ENCODE peak calls at places on chromosomes 6 and 20, in eight cellular contexts. One of them, this sample, is unnamed.

GRCh38 chr6:77019081-77019480 is 444.2 kb downstream of the HTR1B start:
- DNase-seq in K562: no peak
- DNase-seq in astrocyte of the cerebellum: no peak
- DNase-seq in glutamatergic neuron: no peak
- DNase-seq in A549: no peak
- DNase-seq in tibial artery: no peak
- DNase-seq in cardiac muscle cell: no peak
- DNase-seq in AG09319: no peak
- DNase-seq in this sample: no peak

GRCh38 chr6:70724524-70724923 is 56.8 kb downstream of the SMAP1 start:
- DNase-seq in cardiac muscle cell: no peak
- DNase-seq in tibial artery: no peak
- DNase-seq in glutamatergic neuron: no peak
- DNase-seq in astrocyte of the cerebellum: no peak
- DNase-seq in AG09319: no peak
- DNase-seq in K562: no peak
- DNase-seq in A549: no peak
- DNase-seq in this sample: no peak

GRCh38 chr6:118344014-118344670 is 204.0 kb upstream of the PLN start:
- DNase-seq in A549: no peak
- DNase-seq in glutamatergic neuron: no peak
- DNase-seq in tibial artery: no peak
- DNase-seq in cardiac muscle cell: no peak
- DNase-seq in K562: no peak
- DNase-seq in AG09319: no peak
- DNase-seq in astrocyte of the cerebellum: no peak
- DNase-seq in this sample: no peak

GRCh38 chr20:48736231-48736630 is 91.6 kb downstream of the PREX1 start:
- DNase-seq in glutamatergic neuron: no peak
- DNase-seq in A549: no peak
- DNase-seq in tibial artery: no peak
- DNase-seq in AG09319: no peak
- DNase-seq in cardiac muscle cell: no peak
- DNase-seq in K562: no peak
- DNase-seq in astrocyte of the cerebellum: no peak
- DNase-seq in this sample: no peak

GRCh38 chr6:130615816-130616215 is 211.4 kb upstream of the SMLR1 start:
- DNase-seq in tibial artery: no peak
- DNase-seq in glutamatergic neuron: no peak
- DNase-seq in astrocyte of the cerebellum: no peak
- DNase-seq in K562: no peak
- DNase-seq in A549: no peak
- DNase-seq in AG09319: no peak
- DNase-seq in cardiac muscle cell: no peak
- DNase-seq in this sample: no peak

GRCh38 chr6:62371840-62372239 is 85.8 kb upstream of the KHDRBS2 start:
- DNase-seq in A549: no peak
- DNase-seq in tibial artery: no peak
- DNase-seq in astrocyte of the cerebellum: no peak
- DNase-seq in cardiac muscle cell: no peak
- DNase-seq in AG09319: no peak
- DNase-seq in glutamatergic neuron: no peak
- DNase-seq in K562: no peak
- DNase-seq in this sample: no peak

GRCh38 chr6:30748851-30749540 is 4.6 kb upstream of the IER3 start:
- DNase-seq in astrocyte of the cerebellum: no peak
- DNase-seq in K562: no peak
- DNase-seq in cardiac muscle cell: no peak
- DNase-seq in AG09319: no peak
- DNase-seq in tibial artery: no peak
- DNase-seq in glutamatergic neuron: no peak
- DNase-seq in A549: peak
- DNase-seq in this sample: no peak

GRCh38 chr20:59599941-59600340 is 4.4 kb upstream of the PHACTR3 start:
- DNase-seq in cardiac muscle cell: no peak
- DNase-seq in glutamatergic neuron: no peak
- DNase-seq in tibial artery: no peak
- DNase-seq in A549: no peak
- DNase-seq in AG09319: no peak
- DNase-seq in K562: no peak
- DNase-seq in astrocyte of the cerebellum: no peak
- DNase-seq in this sample: no peak

GRCh38 chr6:163243083-163243482 is 171.4 kb upstream of the QKI start:
- DNase-seq in cardiac muscle cell: no peak
- DNase-seq in glutamatergic neuron: no peak
- DNase-seq in astrocyte of the cerebellum: no peak
- DNase-seq in K562: no peak
- DNase-seq in A549: no peak
- DNase-seq in AG09319: no peak
- DNase-seq in tibial artery: no peak
- DNase-seq in this sample: no peak

GRCh38 chr6:9250852-9251251 is 815.5 kb upstream of the SLC35B3 start:
- DNase-seq in K562: no peak
- DNase-seq in tibial artery: no peak
- DNase-seq in A549: peak
- DNase-seq in cardiac muscle cell: peak
- DNase-seq in astrocyte of the cerebellum: peak
- DNase-seq in AG09319: no peak
- DNase-seq in glutamatergic neuron: peak
- DNase-seq in this sample: no peak

GRCh38 chr6:140567469-140567868 is 1193.0 kb upstream of the CITED2 start:
- DNase-seq in A549: no peak
- DNase-seq in glutamatergic neuron: no peak
- DNase-seq in cardiac muscle cell: no peak
- DNase-seq in AG09319: no peak
- DNase-seq in astrocyte of the cerebellum: no peak
- DNase-seq in tibial artery: no peak
- DNase-seq in K562: no peak
- DNase-seq in this sample: no peak

GRCh38 chr6:1608222-1608975 is 1.3 kb upstream of the FOXC1 start:
- DNase-seq in astrocyte of the cerebellum: no peak
- DNase-seq in A549: no peak
- DNase-seq in AG09319: no peak
- DNase-seq in tibial artery: peak
- DNase-seq in cardiac muscle cell: no peak
- DNase-seq in K562: no peak
- DNase-seq in glutamatergic neuron: no peak
- DNase-seq in this sample: no peak

GRCh38 chr6:2760882-2761842 is 4.0 kb upstream of the WRNIP1 start:
- DNase-seq in glutamatergic neuron: no peak
- DNase-seq in A549: no peak
- DNase-seq in K562: peak
- DNase-seq in astrocyte of the cerebellum: no peak
- DNase-seq in tibial artery: no peak
- DNase-seq in AG09319: no peak
- DNase-seq in cardiac muscle cell: no peak
- DNase-seq in this sample: no peak

GRCh38 chr6:142240203-142240602 is 61.6 kb upstream of the ADGRG6 start:
- DNase-seq in A549: no peak
- DNase-seq in glutamatergic neuron: no peak
- DNase-seq in cardiac muscle cell: no peak
- DNase-seq in tibial artery: no peak
- DNase-seq in AG09319: no peak
- DNase-seq in K562: no peak
- DNase-seq in astrocyte of the cerebellum: no peak
- DNase-seq in this sample: no peak

GRCh38 chr6:22030730-22031619 is 265.9 kb downstream of the PRL start:
- DNase-seq in glutamatergic neuron: no peak
- DNase-seq in A549: no peak
- DNase-seq in AG09319: no peak
- DNase-seq in astrocyte of the cerebellum: no peak
- DNase-seq in tibial artery: no peak
- DNase-seq in K562: no peak
- DNase-seq in cardiac muscle cell: no peak
- DNase-seq in this sample: no peak

GRCh38 chr6:3624268-3625136 is 127.0 kb downstream of the PXDC1 start:
- DNase-seq in cardiac muscle cell: no peak
- DNase-seq in tibial artery: no peak
- DNase-seq in astrocyte of the cerebellum: no peak
- DNase-seq in A549: no peak
- DNase-seq in AG09319: no peak
- DNase-seq in K562: no peak
- DNase-seq in glutamatergic neuron: no peak
- DNase-seq in this sample: no peak

GRCh38 chr20:58457083-58457680 is 58.0 kb downstream of the APCDD1L start:
- DNase-seq in glutamatergic neuron: no peak
- DNase-seq in cardiac muscle cell: no peak
- DNase-seq in astrocyte of the cerebellum: peak
- DNase-seq in tibial artery: no peak
- DNase-seq in K562: no peak
- DNase-seq in AG09319: no peak
- DNase-seq in A549: no peak
- DNase-seq in this sample: no peak

DNA sequence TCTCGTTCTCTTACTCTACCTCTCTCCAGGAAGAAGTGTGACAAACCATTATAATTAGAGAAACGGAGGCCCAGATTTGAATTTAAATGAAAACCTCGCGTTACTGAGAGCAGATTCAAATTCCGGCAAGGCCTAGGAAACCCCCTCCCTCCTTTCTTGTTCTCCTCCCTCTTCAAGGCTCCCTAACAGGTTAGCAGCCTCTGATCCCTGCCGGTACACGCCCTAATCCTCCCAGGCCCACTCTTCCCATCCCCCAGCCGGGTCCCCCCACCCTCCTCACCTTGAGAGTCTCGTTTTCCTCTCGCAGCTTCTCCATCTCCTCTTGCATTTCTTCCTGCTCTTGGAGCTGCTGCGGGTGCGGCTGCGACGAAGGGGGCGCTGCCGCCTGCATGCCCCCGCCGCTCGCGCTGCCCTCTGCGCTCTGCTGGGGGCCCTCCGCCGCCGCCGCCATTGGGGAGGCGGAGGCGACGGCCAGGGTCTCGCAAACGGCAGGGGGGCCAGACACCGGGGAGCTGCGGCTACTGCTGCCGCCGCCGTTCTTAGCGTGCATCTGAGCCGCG is 3.8 kb downstream of the MTCL3 start:
- DNase-seq in tibial artery: no peak
- DNase-seq in cardiac muscle cell: peak
- DNase-seq in A549: no peak
- DNase-seq in K562: no peak
- DNase-seq in AG09319: no peak
- DNase-seq in astrocyte of the cerebellum: no peak
- DNase-seq in glutamatergic neuron: peak
- DNase-seq in this sample: peak
- TF ChIP-seq CTCF in tibial artery: no peak
- TF ChIP-seq CTCF in cardiac muscle cell: peak
- TF ChIP-seq CTCF in A549: no peak
- TF ChIP-seq CTCF in K562: no peak
- TF ChIP-seq CTCF in AG09319: peak
- TF ChIP-seq CTCF in astrocyte of the cerebellum: peak
- TF ChIP-seq CTCF in glutamatergic neuron: no peak
- TF ChIP-seq CTCF in this sample: peak

GRCh38 chr6:45722876-45723275 is 292.8 kb downstream of the CLIC5 start:
- DNase-seq in astrocyte of the cerebellum: no peak
- DNase-seq in AG09319: no peak
- DNase-seq in A549: no peak
- DNase-seq in cardiac muscle cell: no peak
- DNase-seq in tibial artery: no peak
- DNase-seq in glutamatergic neuron: no peak
- DNase-seq in K562: no peak
- DNase-seq in this sample: no peak

GRCh38 chr6:45718901-45719300 is 296.8 kb downstream of the CLIC5 start:
- DNase-seq in AG09319: no peak
- DNase-seq in tibial artery: no peak
- DNase-seq in A549: no peak
- DNase-seq in cardiac muscle cell: no peak
- DNase-seq in astrocyte of the cerebellum: no peak
- DNase-seq in glutamatergic neuron: no peak
- DNase-seq in K562: no peak
- DNase-seq in this sample: no peak

GRCh38 chr6:45724027-45724426 is 291.6 kb downstream of the CLIC5 start:
- DNase-seq in tibial artery: no peak
- DNase-seq in glutamatergic neuron: no peak
- DNase-seq in K562: no peak
- DNase-seq in astrocyte of the cerebellum: no peak
- DNase-seq in AG09319: no peak
- DNase-seq in cardiac muscle cell: no peak
- DNase-seq in A549: no peak
- DNase-seq in this sample: no peak

GRCh38 chr6:45724511-45724910 is 291.1 kb downstream of the CLIC5 start:
- DNase-seq in astrocyte of the cerebellum: peak
- DNase-seq in cardiac muscle cell: no peak
- DNase-seq in AG09319: peak
- DNase-seq in K562: no peak
- DNase-seq in A549: no peak
- DNase-seq in glutamatergic neuron: no peak
- DNase-seq in tibial artery: no peak
- DNase-seq in this sample: no peak

GRCh38 chr6:45721665-45722064 is 294.0 kb downstream of the CLIC5 start:
- DNase-seq in glutamatergic neuron: no peak
- DNase-seq in A549: no peak
- DNase-seq in tibial artery: no peak
- DNase-seq in astrocyte of the cerebellum: no peak
- DNase-seq in AG09319: no peak
- DNase-seq in cardiac muscle cell: no peak
- DNase-seq in K562: no peak
- DNase-seq in this sample: no peak
- TF ChIP-seq CTCF in glutamatergic neuron: no peak
- TF ChIP-seq CTCF in A549: no peak
- TF ChIP-seq CTCF in tibial artery: no peak
- TF ChIP-seq CTCF in astrocyte of the cerebellum: no peak
- TF ChIP-seq CTCF in AG09319: no peak
- TF ChIP-seq CTCF in cardiac muscle cell: no peak
- TF ChIP-seq CTCF in K562: peak
- TF ChIP-seq CTCF in this sample: no peak

GRCh38 chr6:54737247-54737646 is 109.3 kb upstream of the FAM83B start:
- DNase-seq in AG09319: no peak
- DNase-seq in A549: peak
- DNase-seq in glutamatergic neuron: peak
- DNase-seq in astrocyte of the cerebellum: no peak
- DNase-seq in tibial artery: no peak
- DNase-seq in K562: peak
- DNase-seq in cardiac muscle cell: no peak
- DNase-seq in this sample: no peak
- TF ChIP-seq CTCF in AG09319: peak
- TF ChIP-seq CTCF in A549: no peak
- TF ChIP-seq CTCF in glutamatergic neuron: peak
- TF ChIP-seq CTCF in astrocyte of the cerebellum: no peak
- TF ChIP-seq CTCF in tibial artery: no peak
- TF ChIP-seq CTCF in K562: peak
- TF ChIP-seq CTCF in cardiac muscle cell: peak
- TF ChIP-seq CTCF in this sample: peak

DNA sequence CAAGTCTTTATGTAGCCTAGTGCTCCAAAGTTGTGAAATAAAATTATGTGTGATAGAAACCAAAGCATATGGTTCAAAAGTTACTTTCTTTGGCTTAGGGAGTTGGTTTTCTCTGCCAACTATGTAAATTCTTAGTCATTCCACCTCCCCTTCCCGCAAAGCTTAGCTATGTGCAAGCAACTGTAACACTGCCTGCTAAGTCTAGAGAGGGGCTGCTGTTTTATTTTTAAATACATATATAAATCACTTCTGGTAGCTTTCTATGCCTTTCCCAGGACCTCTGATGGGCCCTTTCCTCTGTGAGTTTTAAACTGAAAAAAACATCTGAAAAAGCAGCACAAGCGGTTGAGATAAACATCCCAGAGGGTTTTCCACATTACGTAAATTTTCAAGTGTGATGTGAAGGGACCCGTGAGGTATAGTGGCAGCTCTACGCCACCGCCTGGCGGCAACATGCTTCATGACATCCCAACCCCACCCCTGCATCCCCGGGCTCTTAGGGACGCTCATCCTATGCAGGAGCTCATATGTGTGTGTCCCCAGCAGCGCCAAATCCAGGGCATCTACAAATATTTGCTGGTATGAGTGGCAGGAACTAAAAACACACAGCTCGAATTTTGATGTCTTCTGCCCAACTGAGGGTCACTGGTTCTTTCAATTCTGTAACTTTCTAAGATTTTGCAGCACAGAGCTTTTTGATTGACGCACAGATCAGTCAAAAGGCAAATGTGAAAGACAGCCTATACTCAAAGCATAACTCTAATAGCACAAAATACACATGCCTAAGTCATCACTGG is 12.8 kb downstream of the SAYSD1 start:
- DNase-seq in glutamatergic neuron: peak
- DNase-seq in AG09319: peak
- DNase-seq in astrocyte of the cerebellum: peak
- DNase-seq in tibial artery: no peak
- DNase-seq in K562: peak
- DNase-seq in cardiac muscle cell: peak
- DNase-seq in A549: no peak
- DNase-seq in this sample: peak
- TF ChIP-seq CTCF in glutamatergic neuron: peak
- TF ChIP-seq CTCF in AG09319: peak
- TF ChIP-seq CTCF in astrocyte of the cerebellum: peak
- TF ChIP-seq CTCF in tibial artery: peak
- TF ChIP-seq CTCF in K562: peak
- TF ChIP-seq CTCF in cardiac muscle cell: peak
- TF ChIP-seq CTCF in A549: no peak
- TF ChIP-seq CTCF in this sample: peak

This sample was measured in neural crest cell.